ENCODE peak calls at places on chromosomes 16 and 17, in four cellular contexts. O, U, R and W are unnamed samples.

GRCh38 chr16:65769776-65770438 is 596.6 kb upstream of the CDH5 start:
- DNase-seq in O (peak), U (no peak), R (no peak), W (no peak)

GRCh38 chr17:80566054-80566400 is 21.4 kb downstream of the RPTOR start:
- DNase-seq in O (no peak), U (no peak), R (no peak), W (no peak)

GRCh38 chr16:50607447-50607846 is 59.3 kb downstream of the NKD1 start:
- DNase-seq in R (no peak), U (no peak), O (no peak), W (no peak)

GRCh38 chr17:38681096-38681495 is 6.3 kb upstream of the EPOP start:
- DNase-seq in R (no peak), U (no peak), O (no peak), W (no peak)

GRCh38 chr17:77675411-77675810 is 283.1 kb upstream of the TNRC6C start:
- DNase-seq in U (no peak), O (no peak), R (no peak), W (no peak)

GRCh38 chr17:76369804-76370203 is 14.6 kb upstream of the SPHK1 start:
- DNase-seq in U (no peak), R (no peak), O (no peak), W (no peak)

GRCh38 chr16:68097895-68098294 is 12.7 kb downstream of the NFATC3 start:
- DNase-seq in O (no peak), R (no peak), U (no peak), W (no peak)

GRCh38 chr17:43810226-43810715 is 22.7 kb downstream of the MPP3 start:
- DNase-seq in O (no peak), R (no peak), U (no peak), W (no peak)

GRCh38 chr17:57114085-57114673 is 29.1 kb downstream of the AKAP1 start:
- DNase-seq in U (peak), O (peak), R (peak), W (peak)

GRCh38 chr16:56807011-56807675 is 57.9 kb upstream of the SLC12A3 start:
- DNase-seq in O (no peak), R (peak), U (no peak), W (no peak)

GRCh38 chr16:1188781-1189189 is 35.9 kb downstream of the CACNA1H start:
- DNase-seq in O (peak), R (no peak), U (peak), W (peak)
- TF ChIP-seq ELF4 in O (no peak), R (no peak), U (peak), W (no peak)

GRCh38 chr16:89489731-89490385 is 503 bp downstream of the ANKRD11 start:
- DNase-seq in O (no peak), R (no peak), U (no peak), W (no peak)
- TF ChIP-seq ELF4 in O (no peak), R (peak), U (no peak), W (no peak)

DNA sequence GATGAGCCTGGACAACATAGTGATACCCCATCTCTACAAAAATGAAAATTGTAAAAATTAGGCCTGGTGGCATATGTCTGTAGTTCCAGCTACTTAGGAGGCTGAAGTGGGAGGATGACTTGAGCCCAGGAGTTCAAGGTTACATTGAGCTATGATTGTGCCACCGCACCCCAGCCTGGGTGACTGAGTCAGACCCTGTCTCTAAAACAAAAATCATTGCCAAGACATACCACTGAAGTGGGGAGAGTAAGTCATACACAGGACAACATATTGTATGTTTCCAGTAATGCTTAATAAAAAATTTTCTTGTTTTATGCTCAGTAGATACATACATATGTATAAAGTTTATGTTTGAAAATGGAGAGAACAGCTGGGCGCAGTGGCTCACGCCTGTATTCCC is 39.2 kb downstream of the NDE1 start:
- DNase-seq in U (no peak), R (no peak), O (no peak), W (no peak)
- TF ChIP-seq ELF4 in U (no peak), R (no peak), O (no peak), W (no peak)

DNA sequence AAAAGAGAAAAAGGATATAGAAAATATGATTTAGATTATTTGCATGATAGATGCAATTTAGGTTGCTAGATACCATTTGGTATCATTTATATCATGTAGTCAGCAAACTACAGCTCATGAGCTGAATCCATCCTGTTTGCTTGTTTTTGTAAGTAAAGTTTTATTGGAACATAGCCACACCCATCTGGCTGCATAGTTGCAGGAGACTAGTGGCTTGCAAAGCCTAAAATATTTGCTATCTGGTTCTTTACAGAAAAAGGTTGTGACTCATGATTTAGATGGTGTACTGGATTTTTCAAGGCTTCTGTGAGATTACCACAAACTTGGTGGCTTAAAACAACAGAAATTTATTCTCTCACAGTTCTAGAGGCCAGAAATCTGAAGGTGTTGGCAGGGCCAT is 49.9 kb downstream of the MAP2K4 start:
- DNase-seq in U (no peak), O (no peak), R (no peak), W (no peak)
- TF ChIP-seq ELF4 in U (no peak), O (no peak), R (no peak), W (no peak)